ENCODE peak calls at places on chromosome 12, in four cellular contexts. W is lung, I is Caco-2, M is left lung. G is an unnamed sample.

GRCh38 chr12:119225454-119225853 is 46.7 kb downstream of the HSPB8 start:
- DNase-seq in W (no peak), I (no peak), M (no peak), G (peak; percentile 43)

GRCh38 chr12:48977290-48978281 is 536 bp upstream of the WNT1 start:
- DNase-seq in W (peak; percentile 62), I (peak; percentile 86), M (peak; percentile 95), G (peak; percentile 69)

GRCh38 chr12:6934110-6934509 is 6.4 kb downstream of the ATN1 start:
- DNase-seq in W (no peak), I (no peak), M (peak; percentile 52), G (no peak)

GRCh38 chr12:94326727-94327126 is 132.9 kb downstream of the CEP83 start:
- DNase-seq in W (no peak), I (no peak), M (no peak), G (no peak)

GRCh38 chr12:112656141-112656540 is 135.4 kb upstream of the RPH3A start:
- DNase-seq in W (no peak), I (no peak), M (no peak), G (no peak)

GRCh38 chr12:89889051-89889450 is 180.4 kb upstream of the ATP2B1 start:
- DNase-seq in W (no peak), I (no peak), M (no peak), G (no peak)

GRCh38 chr12:1702708-1703107 is 11.8 kb downstream of the ADIPOR2 start:
- DNase-seq in W (no peak), I (no peak), M (no peak), G (no peak)

GRCh38 chr12:3122841-3123678 is 45.9 kb downstream of the TSPAN9 start:
- DNase-seq in W (peak; percentile 40), I (no peak), M (no peak), G (no peak)

GRCh38 chr12:97131220-97131981 is 224.3 kb downstream of the NEDD1 start:
- DNase-seq in W (no peak), I (peak; percentile 18), M (no peak), G (no peak)

GRCh38 chr12:113098428-113099028 is 37.0 kb downstream of the RASAL1 start:
- DNase-seq in W (peak; percentile 89), I (peak; percentile 86), M (no peak), G (peak; percentile 97)

GRCh38 chr12:100544165-100544564 is 29.3 kb upstream of the GAS2L3 start:
- DNase-seq in W (no peak), I (no peak), M (no peak), G (no peak)

GRCh38 chr12:10030446-10030845 is at the start of gene CLEC9A:
- DNase-seq in W (no peak), I (no peak), M (peak; percentile 83), G (no peak)

GRCh38 chr12:46124848-46125619 is 134.7 kb upstream of the SCAF11 start:
- DNase-seq in W (peak; percentile 42), I (peak; percentile 64), M (no peak), G (peak; percentile 34)

GRCh38 chr12:101229841-101230241 is 19.8 kb upstream of the SLC5A8 start:
- DNase-seq in W (peak; percentile 45), I (no peak), M (no peak), G (no peak)

GRCh38 chr12:91434081-91434480 is 251.5 kb upstream of the DCN start:
- DNase-seq in W (no peak), I (no peak), M (no peak), G (no peak)

GRCh38 chr12:5509122-5509521 is 77.2 kb downstream of the NTF3 start:
- DNase-seq in W (no peak), I (no peak), M (no peak), G (no peak)

GRCh38 chr12:9041321-9041720 is 52.0 kb downstream of the KLRG1 start:
- DNase-seq in W (no peak), I (no peak), M (no peak), G (no peak)

GRCh38 chr12:91413591-91413990 is 231.0 kb upstream of the DCN start:
- DNase-seq in W (no peak), I (no peak), M (no peak), G (peak; percentile 32)

GRCh38 chr12:120678572-120678971 is 8.4 kb upstream of the MLEC start:
- DNase-seq in W (no peak), I (no peak), M (no peak), G (no peak)

GRCh38 chr12:10235761-10236631 is 23.3 kb downstream of the GABARAPL1 start:
- DNase-seq in W (no peak), I (peak; percentile 43), M (no peak), G (peak; percentile 40)

GRCh38 chr12:94157891-94158495 is 9.6 kb downstream of the PLXNC1 start:
- DNase-seq in W (no peak), I (no peak), M (peak; percentile 59), G (no peak)

GRCh38 chr12:89829434-89829975 is 120.9 kb upstream of the ATP2B1 start:
- DNase-seq in W (no peak), I (peak; percentile 47), M (no peak), G (no peak)

GRCh38 chr12:13000935-13001724 is 1.1 kb upstream of the HEBP1 start:
- DNase-seq in W (peak; percentile 43), I (peak; percentile 76), M (peak; percentile 91), G (peak; percentile 41)

GRCh38 chr12:85996280-85996679 is 122.2 kb downstream of the NTS start:
- DNase-seq in W (no peak), I (no peak), M (no peak), G (no peak)

GRCh38 chr12:108312885-108313203 is 26.3 kb downstream of the CMKLR1 start:
- DNase-seq in W (no peak), I (no peak), M (no peak), G (peak; percentile 16)

GRCh38 chr12:14366211-14366762 is 805 bp downstream of the ATF7IP start:
- DNase-seq in W (no peak), I (no peak), M (no peak), G (no peak)

GRCh38 chr12:442235-442884 is 17.4 kb upstream of the B4GALNT3 start:
- DNase-seq in W (peak; percentile 45), I (peak; percentile 83), M (no peak), G (peak; percentile 61)

GRCh38 chr12:114799574-114800487 is 115.9 kb upstream of the TBX3 start:
- DNase-seq in W (no peak), I (peak; percentile 92), M (peak; percentile 61), G (no peak)

GRCh38 chr12:107891967-107892366 is 117.5 kb downstream of the ASCL4 start:
- DNase-seq in W (no peak), I (peak; percentile 25), M (no peak), G (no peak)

GRCh38 chr12:131831021-131831571 is 2.9 kb downstream of the MMP17 start:
- DNase-seq in W (no peak), I (no peak), M (peak; percentile 80), G (no peak)

GRCh38 chr12:10454531-10454930 is 1.4 kb upstream of the KLRC1 start:
- DNase-seq in W (no peak), I (no peak), M (no peak), G (no peak)

GRCh38 chr12:24201258-24201970 is 251.9 kb upstream of the SOX5 start:
- DNase-seq in W (no peak), I (no peak), M (no peak), G (peak; percentile 2)

GRCh38 chr12:132188451-132189298 is 44.4 kb downstream of the NOC4L start:
- DNase-seq in W (no peak), I (no peak), M (peak; percentile 71), G (no peak)

GRCh38 chr12:88142610-88142991 is 494 bp downstream of the TMTC3 start:
- DNase-seq in W (peak; percentile 37), I (peak; percentile 50), M (peak; percentile 81), G (peak; percentile 19)

GRCh38 chr12:39646963-39647362 is 27.4 kb upstream of the ABCD2 start:
- DNase-seq in W (no peak), I (no peak), M (no peak), G (no peak)

GRCh38 chr12:52495385-52495784 is 2.3 kb upstream of the KRT6A start:
- DNase-seq in W (no peak), I (peak; percentile 17), M (no peak), G (no peak)

DNA sequence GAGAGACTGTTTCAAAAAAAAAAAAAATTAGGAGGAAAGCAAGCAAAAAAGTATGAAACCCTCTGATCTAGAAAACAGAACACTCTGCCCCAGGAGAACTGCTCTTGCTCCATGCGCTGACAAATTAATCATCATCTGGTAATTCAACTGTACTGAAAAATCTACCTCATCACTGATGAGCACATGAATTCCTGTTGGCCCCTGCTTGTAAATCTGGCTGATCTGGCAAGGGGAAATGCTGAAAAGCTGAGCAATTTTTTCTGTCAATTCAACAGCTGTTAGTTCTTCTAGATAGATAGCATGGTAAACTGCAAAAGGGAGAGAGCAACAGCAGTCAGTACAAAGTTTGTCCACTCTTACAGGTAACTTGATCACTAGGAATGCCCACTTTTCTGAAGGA is 15.2 kb upstream of the CSRNP2 start:
- DNase-seq in W (no peak), I (no peak), M (no peak), G (no peak)
- TF ChIP-seq CTCF in W (no peak), I (no peak), M (no peak), G (no peak)

GRCh38 chr12:43776498-43776897 is 17.7 kb downstream of the IRAK4 start:
- DNase-seq in W (no peak), I (peak; percentile 59), M (no peak), G (no peak)
- TF ChIP-seq CTCF in W (no peak), I (peak; percentile 83), M (no peak), G (no peak)

GRCh38 chr12:22924391-22924790 is 299.4 kb downstream of the ETNK1 start:
- DNase-seq in W (no peak), I (no peak), M (no peak), G (no peak)
- TF ChIP-seq CTCF in W (no peak), I (no peak), M (no peak), G (no peak)

GRCh38 chr12:68612245-68612644 is 1.5 kb downstream of the RAP1B start:
- DNase-seq in W (no peak), I (no peak), M (no peak), G (no peak)

GRCh38 chr12:68612675-68613074 is 2.0 kb downstream of the RAP1B start:
- DNase-seq in W (no peak), I (no peak), M (no peak), G (no peak)

GRCh38 chr12:68610435-68611093 is at the start of gene RAP1B:
- DNase-seq in W (peak; percentile 90), I (peak; percentile 91), M (peak; percentile 97), G (peak; percentile 91)

GRCh38 chr12:68609955-68610434 is 704 bp upstream of the RAP1B start:
- DNase-seq in W (no peak), I (no peak), M (no peak), G (no peak)

GRCh38 chr12:68611094-68611818 is 557 bp downstream of the RAP1B start:
- DNase-seq in W (peak; percentile 65), I (peak; percentile 51), M (peak; percentile 86), G (peak; percentile 64)
- TF ChIP-seq CTCF in W (no peak), I (no peak), M (no peak), G (no peak)

GRCh38 chr12:54285150-54286041 is 4.9 kb downstream of the HNRNPA1 start:
- DNase-seq in W (no peak), I (no peak), M (no peak), G (no peak)
- TF ChIP-seq CTCF in W (no peak), I (no peak), M (no peak), G (no peak)

G was measured in Calu3.